ENCODE peak calls at places on chromosomes 6 and 20, in nine cellular contexts. C, O, M, L, W, K, R, G and A are unnamed samples.

GRCh38 chr6:71299541-71300470 is 11.2 kb downstream of the OGFRL1 start:
- DNase-seq in M (no peak), C (no peak), K (no peak), W (no peak), O (no peak), G (no peak), R (no peak), L (no peak), A (no peak)

GRCh38 chr6:32825966-32826365 is 9.2 kb upstream of the HLA-DOB start:
- DNase-seq in K (no peak), L (no peak), M (no peak), C (peak; percentile 38), O (peak; percentile 58), W (no peak), R (no peak), G (peak; percentile 19), A (peak; percentile 46)

GRCh38 chr6:63817492-63818050 is 182.0 kb downstream of the PHF3 start:
- DNase-seq in W (no peak), K (no peak), C (no peak), O (no peak), G (no peak), L (no peak), M (no peak), R (no peak), A (peak; percentile 67)

GRCh38 chr6:134379086-134379485 is 61.2 kb upstream of the SGK1 start:
- DNase-seq in W (peak; percentile 8), C (peak; percentile 15), K (no peak), M (no peak), O (no peak), G (no peak), L (no peak), R (peak; percentile 26), A (peak; percentile 85)

GRCh38 chr20:381581-382290 is 1.2 kb downstream of the TRIB3 start:
- DNase-seq in K (peak; percentile 82), W (peak; percentile 80), L (peak; percentile 74), C (peak; percentile 89), G (peak; percentile 61), R (peak; percentile 60), O (peak; percentile 77), M (peak; percentile 46), A (peak; percentile 39)

GRCh38 chr20:37565134-37565811 is 37.6 kb upstream of the BLCAP start:
- DNase-seq in L (no peak), R (no peak), K (no peak), M (no peak), G (no peak), C (no peak), O (no peak), W (no peak), A (no peak)

GRCh38 chr20:17543531-17543961 is 12.4 kb upstream of the BFSP1 start:
- DNase-seq in W (no peak), M (no peak), L (no peak), K (no peak), C (no peak), R (no peak), G (no peak), O (peak; percentile 94), A (no peak)

GRCh38 chr6:25218346-25218745 is 60.8 kb upstream of the CARMIL1 start:
- DNase-seq in W (no peak), C (no peak), K (no peak), R (no peak), L (no peak), M (no peak), O (no peak), G (no peak), A (peak; percentile 98)

GRCh38 chr6:1044040-1044836 is 267.7 kb upstream of the FOXQ1 start:
- DNase-seq in K (no peak), L (no peak), O (no peak), M (no peak), R (no peak), G (no peak), W (no peak), C (no peak), A (no peak)

GRCh38 chr6:154343473-154344308 is 12.9 kb downstream of the IPCEF1 start:
- DNase-seq in R (no peak), C (no peak), L (no peak), M (no peak), W (peak; percentile 7), O (peak; percentile 69), G (no peak), K (no peak), A (peak; percentile 75)

GRCh38 chr20:40111282-40111681 is 577.8 kb downstream of the MAFB start:
- DNase-seq in M (no peak), W (no peak), K (no peak), R (no peak), O (no peak), L (no peak), C (no peak), G (no peak), A (no peak)

GRCh38 chr20:19349879-19350278 is 137.4 kb downstream of the SLC24A3 start:
- DNase-seq in G (no peak), R (no peak), K (no peak), W (no peak), C (no peak), L (no peak), O (no peak), M (no peak), A (no peak)

GRCh38 chr6:145199961-145200360 is 535.4 kb downstream of the EPM2A start:
- DNase-seq in G (no peak), O (peak; percentile 43), L (no peak), C (no peak), M (no peak), K (no peak), W (no peak), R (no peak), A (peak; percentile 25)

GRCh38 chr20:18928626-18929025 is 115.0 kb downstream of the SCP2D1 start:
- DNase-seq in C (no peak), G (no peak), K (no peak), L (no peak), R (no peak), O (no peak), W (no peak), M (no peak), A (no peak)

GRCh38 chr6:162468326-162468725 is 259.2 kb downstream of the PRKN start:
- DNase-seq in O (peak; percentile 44), G (no peak), C (no peak), W (peak; percentile 67), R (no peak), M (no peak), K (no peak), L (no peak), A (no peak)

GRCh38 chr20:49999329-49999728 is 16.5 kb downstream of the SNAI1 start:
- DNase-seq in K (no peak), C (no peak), O (no peak), G (no peak), M (no peak), W (no peak), L (no peak), R (peak; percentile 56), A (peak; percentile 15)

GRCh38 chr6:33170176-33171095 is 21.8 kb downstream of the COL11A2 start:
- DNase-seq in C (no peak), L (no peak), W (no peak), G (no peak), R (no peak), M (no peak), K (no peak), O (no peak), A (no peak)

GRCh38 chr20:56522311-56522710 is 2.2 kb upstream of the FAM209A start:
- DNase-seq in C (no peak), O (no peak), L (no peak), M (no peak), G (no peak), R (no peak), W (no peak), K (no peak), A (no peak)

GRCh38 chr6:28988536-28989415 is 16.3 kb downstream of the ZNF311 start:
- DNase-seq in L (peak; percentile 80), O (peak; percentile 72), G (peak; percentile 53), C (peak; percentile 85), K (peak; percentile 75), M (peak; percentile 66), R (peak; percentile 50), W (peak; percentile 38), A (peak; percentile 70)

GRCh38 chr20:17961600-17961965 is 7.0 kb downstream of the SNX5 start:
- DNase-seq in W (no peak), R (no peak), L (no peak), K (no peak), G (no peak), C (no peak), M (no peak), O (no peak), A (no peak)

GRCh38 chr6:11144393-11144829 is 32.9 kb upstream of the ERVFRD-1 start:
- DNase-seq in K (peak; percentile 85), C (peak; percentile 81), R (peak; percentile 64), W (peak; percentile 82), M (peak; percentile 64), O (peak; percentile 85), G (peak; percentile 84), L (peak; percentile 71), A (peak; percentile 51)

GRCh38 chr20:58037631-58038030 is 190.8 kb downstream of the ANKRD60 start:
- DNase-seq in O (no peak), C (no peak), M (no peak), R (no peak), W (no peak), G (no peak), L (no peak), K (no peak), A (no peak)

GRCh38 chr6:165760126-165760802 is 97.2 kb upstream of the PDE10A start:
- DNase-seq in G (no peak), O (no peak), K (no peak), L (no peak), W (no peak), C (no peak), R (no peak), M (no peak), A (no peak)

GRCh38 chr6:32151131-32151884 is 431 bp downstream of the PRRT1 start:
- DNase-seq in G (no peak), K (no peak), W (no peak), C (no peak), O (no peak), R (no peak), L (peak; percentile 36), M (no peak), A (no peak)

GRCh38 chr20:6045566-6045965 is 8.3 kb downstream of the LRRN4 start:
- DNase-seq in O (peak; percentile 60), R (no peak), C (no peak), W (no peak), M (no peak), G (no peak), L (no peak), K (no peak), A (no peak)

GRCh38 chr6:155187994-155188706 is 75.7 kb upstream of the CLDN20 start:
- DNase-seq in M (no peak), C (peak; percentile 89), R (no peak), W (peak; percentile 34), G (no peak), L (no peak), K (no peak), O (no peak), A (no peak)

GRCh38 chr6:92688328-92688727 is 731.0 kb downstream of the EPHA7 start:
- DNase-seq in W (no peak), O (no peak), C (peak; percentile 6), R (no peak), G (no peak), M (no peak), K (no peak), L (no peak), A (no peak)

GRCh38 chr6:118468682-118469465 is 79.2 kb upstream of the PLN start:
- DNase-seq in L (no peak), C (peak; percentile 72), M (no peak), G (no peak), K (no peak), W (no peak), O (peak; percentile 66), R (no peak), A (no peak)

GRCh38 chr6:24188571-24188970 is 62.6 kb downstream of the NRSN1 start:
- DNase-seq in G (no peak), R (no peak), M (no peak), L (no peak), O (no peak), W (no peak), K (no peak), C (no peak), A (no peak)

GRCh38 chr6:138856654-138857053 is 60.8 kb downstream of the ECT2L start:
- DNase-seq in R (no peak), M (no peak), C (no peak), W (no peak), O (no peak), K (no peak), G (no peak), L (no peak), A (no peak)

GRCh38 chr6:25477006-25477590 is 174.9 kb upstream of the SCGN start:
- DNase-seq in C (no peak), O (peak; percentile 50), K (no peak), G (no peak), M (no peak), L (no peak), R (no peak), W (no peak), A (peak; percentile 92)